ENCODE peak calls at places on chromosomes 7 and 10, in seven cellular contexts. C, F, Y, W, S, P and G are unnamed samples.

GRCh38 chr10:515674-516073 is 173.8 kb downstream of the DIP2C start:
- DNase-seq in C (no peak), F (no peak), Y (no peak), W (no peak), S (no peak), P (no peak), G (no peak)

GRCh38 chr7:120742370-120742769 is 115.6 kb downstream of the TSPAN12 start:
- DNase-seq in C (peak; percentile 83), F (no peak), Y (no peak), W (no peak), S (no peak), P (no peak), G (no peak)

GRCh38 chr10:101001225-101002035 is 1.8 kb downstream of the LZTS2 start:
- DNase-seq in C (peak; percentile 39), F (no peak), Y (peak; percentile 73), W (peak; percentile 89), S (no peak), P (peak; percentile 77), G (no peak)

GRCh38 chr7:108094375-108094774 is 35.8 kb downstream of the LAMB4 start:
- DNase-seq in C (no peak), F (no peak), Y (peak; percentile 91), W (peak; percentile 97), S (no peak), P (peak; percentile 76), G (no peak)

GRCh38 chr7:31443457-31443856 is 70.4 kb upstream of the ITPRID1 start:
- DNase-seq in C (peak; percentile 80), F (peak; percentile 68), Y (no peak), W (peak; percentile 63), S (no peak), P (no peak), G (no peak)

GRCh38 chr10:63491558-63492316 is 26.0 kb upstream of the JMJD1C start:
- DNase-seq in C (no peak), F (no peak), Y (peak; percentile 35), W (peak; percentile 93), S (no peak), P (peak; percentile 63), G (no peak)

GRCh38 chr7:95491634-95492314 is 6.0 kb downstream of the ASB4 start:
- DNase-seq in C (no peak), F (peak; percentile 34), Y (no peak), W (no peak), S (no peak), P (no peak), G (no peak)

GRCh38 chr7:155395176-155395797 is 62.6 kb upstream of the EN2 start:
- DNase-seq in C (no peak), F (no peak), Y (no peak), W (no peak), S (no peak), P (no peak), G (no peak)

GRCh38 chr7:121016976-121017375 is 28.5 kb downstream of the CPED1 start:
- DNase-seq in C (no peak), F (peak; percentile 4), Y (peak; percentile 37), W (peak; percentile 82), S (no peak), P (no peak), G (no peak)

GRCh38 chr10:50653142-50653541 is 29.4 kb upstream of the SGMS1 start:
- DNase-seq in C (no peak), F (peak; percentile 8), Y (no peak), W (peak; percentile 60), S (no peak), P (peak; percentile 10), G (no peak)

GRCh38 chr10:388661-389045 is 253.4 kb downstream of the ZMYND11 start:
- DNase-seq in C (no peak), F (no peak), Y (no peak), W (no peak), S (no peak), P (no peak), G (no peak)

GRCh38 chr7:46206474-46207060 is 285.5 kb upstream of the IGFBP3 start:
- DNase-seq in C (no peak), F (no peak), Y (no peak), W (no peak), S (no peak), P (no peak), G (no peak)

GRCh38 chr7:130639391-130639790 is 29.2 kb downstream of the COPG2 start:
- DNase-seq in C (no peak), F (no peak), Y (no peak), W (no peak), S (no peak), P (no peak), G (no peak)

GRCh38 chr10:44972874-44973306 is 5.7 kb downstream of the DEPP1 start:
- DNase-seq in C (no peak), F (no peak), Y (no peak), W (no peak), S (no peak), P (no peak), G (no peak)

GRCh38 chr10:89355373-89355772 is 22.5 kb upstream of the IFIT1B start:
- DNase-seq in C (no peak), F (no peak), Y (no peak), W (peak; percentile 27), S (no peak), P (no peak), G (no peak)

GRCh38 chr10:5364916-5365434 is at the start of gene UCN3:
- DNase-seq in C (no peak), F (no peak), Y (no peak), W (no peak), S (no peak), P (no peak), G (no peak)

GRCh38 chr10:79179404-79180309 is 110.9 kb downstream of the ZMIZ1 start:
- DNase-seq in C (peak; percentile 92), F (no peak), Y (no peak), W (no peak), S (no peak), P (no peak), G (no peak)

GRCh38 chr7:22949944-22950343 is 64.0 kb downstream of the HYCC1 start:
- DNase-seq in C (no peak), F (no peak), Y (no peak), W (peak; percentile 10), S (no peak), P (no peak), G (no peak)

GRCh38 chr10:11506247-11506789 is 105.1 kb downstream of the USP6NL start:
- DNase-seq in C (no peak), F (no peak), Y (no peak), W (no peak), S (no peak), P (no peak), G (no peak)

GRCh38 chr7:29243777-29244655 is 49.4 kb downstream of the CHN2 start:
- DNase-seq in C (no peak), F (peak; percentile 52), Y (no peak), W (no peak), S (no peak), P (no peak), G (peak; percentile 45)

GRCh38 chr10:54853883-54854282 is 52.9 kb upstream of the PCDH15 start:
- DNase-seq in C (no peak), F (no peak), Y (no peak), W (no peak), S (no peak), P (no peak), G (no peak)

GRCh38 chr7:25303380-25304321 is 75.4 kb upstream of the NPVF start:
- DNase-seq in C (peak; percentile 23), F (no peak), Y (no peak), W (peak; percentile 14), S (no peak), P (no peak), G (no peak)

GRCh38 chr10:2278391-2278790 is 541.1 kb upstream of the ADARB2 start:
- DNase-seq in C (peak; percentile 62), F (no peak), Y (no peak), W (no peak), S (no peak), P (no peak), G (no peak)

GRCh38 chr7:141013345-141013715 is 1.4 kb downstream of the MRPS33 start:
- DNase-seq in C (no peak), F (no peak), Y (no peak), W (no peak), S (no peak), P (no peak), G (no peak)

GRCh38 chr10:77637474-77637985 is at the start of gene KCNMA1:
- DNase-seq in C (peak; percentile 68), F (peak; percentile 55), Y (no peak), W (no peak), S (no peak), P (no peak), G (no peak)

GRCh38 chr7:946256-946996 is 8.1 kb downstream of the ADAP1 start:
- DNase-seq in C (no peak), F (no peak), Y (no peak), W (no peak), S (no peak), P (no peak), G (no peak)

GRCh38 chr7:157678503-157678902 is 341.7 kb downstream of the DNAJB6 start:
- DNase-seq in C (peak; percentile 42), F (no peak), Y (no peak), W (no peak), S (no peak), P (no peak), G (no peak)

GRCh38 chr7:20577362-20578069 is 38.0 kb upstream of the ABCB5 start:
- DNase-seq in C (no peak), F (no peak), Y (no peak), W (peak; percentile 62), S (no peak), P (no peak), G (no peak)